ENCODE peak calls at places on chromosomes 3 and 15, in eight cellular contexts. U, V, D, Y, K, M, E and A are unnamed samples.

GRCh38 chr15:38010390-38010789 is 76.0 kb downstream of the TMCO5A start:
- DNase-seq in V (no peak), Y (no peak), M (no peak), D (no peak), E (peak), K (no peak), U (no peak), A (no peak)

GRCh38 chr15:58447244-58448010 is 15.6 kb downstream of the LIPC start:
- DNase-seq in M (peak), D (peak), E (peak), K (no peak), U (no peak), V (no peak), Y (peak), A (peak)

GRCh38 chr3:106183762-106184391 is 315.1 kb upstream of the CBLB start:
- DNase-seq in U (no peak), D (peak), K (no peak), Y (peak), M (peak), V (no peak), E (peak), A (peak)

GRCh38 chr3:177256991-177257390 is 59.7 kb upstream of the TBL1XR1 start:
- DNase-seq in D (peak), K (no peak), U (no peak), E (peak), M (no peak), Y (no peak), V (no peak), A (no peak)

GRCh38 chr15:68218847-68219798 is 10.4 kb downstream of the CLN6 start:
- DNase-seq in Y (no peak), K (no peak), M (no peak), D (no peak), V (no peak), E (no peak), U (no peak), A (no peak)

GRCh38 chr15:32718822-32719716 is 1.3 kb downstream of the GREM1 start:
- DNase-seq in M (peak), D (no peak), Y (no peak), U (peak), K (peak), E (peak), V (no peak), A (no peak)

GRCh38 chr3:60226907-60227306 is 1024.3 kb downstream of the FHIT start:
- DNase-seq in Y (no peak), M (no peak), D (no peak), E (no peak), U (no peak), V (no peak), K (no peak), A (peak)

GRCh38 chr3:3772338-3772737 is 26.9 kb upstream of the LRRN1 start:
- DNase-seq in D (no peak), K (no peak), M (no peak), V (no peak), E (no peak), Y (no peak), U (no peak), A (no peak)

GRCh38 chr15:56272474-56272873 is 28.8 kb upstream of the RFX7 start:
- DNase-seq in M (no peak), D (no peak), E (no peak), U (no peak), V (no peak), Y (no peak), K (no peak), A (no peak)

GRCh38 chr3:30299674-30300423 is 306.6 kb upstream of the TGFBR2 start:
- DNase-seq in M (peak), Y (no peak), V (no peak), K (no peak), E (peak), D (no peak), U (no peak), A (no peak)

GRCh38 chr3:192545346-192545745 is 182.0 kb downstream of the FGF12 start:
- DNase-seq in D (no peak), Y (no peak), K (no peak), V (no peak), U (no peak), M (peak), E (no peak), A (no peak)

GRCh38 chr3:9778102-9778501 is 8.4 kb upstream of the CAMK1 start:
- DNase-seq in M (peak), E (peak), D (peak), K (no peak), U (no peak), V (no peak), Y (peak), A (no peak)

GRCh38 chr3:120622870-120623718 is 27.0 kb downstream of the NDUFB4 start:
- DNase-seq in U (peak), D (peak), V (no peak), K (no peak), E (peak), Y (peak), M (peak), A (peak)
- TF ChIP-seq CTCF in U (no peak), D (peak), V (no peak), K (no peak), E (peak), Y (no peak), M (no peak), A (peak)

DNA sequence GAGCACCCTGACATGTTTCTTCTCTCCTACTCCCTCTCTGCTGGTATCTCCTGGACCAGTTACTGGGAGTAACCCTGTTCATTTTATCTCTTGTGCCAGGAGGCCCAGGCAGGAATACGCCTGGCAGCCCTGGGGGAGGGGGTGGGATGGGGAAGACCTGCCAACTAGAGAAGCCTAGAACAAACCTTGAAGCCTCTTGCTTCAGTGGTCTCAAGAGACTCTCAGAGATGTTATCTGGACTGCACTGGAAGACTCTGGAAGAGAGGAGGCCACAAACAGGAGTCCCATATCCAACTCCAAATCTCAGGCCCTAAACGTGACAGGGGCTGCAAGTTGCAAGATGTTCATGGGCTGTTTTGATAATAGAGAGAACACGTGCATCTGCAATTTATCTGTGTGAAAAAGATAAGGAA is at the start of gene EPB42:
- DNase-seq in U (no peak), Y (no peak), D (no peak), K (no peak), V (no peak), E (no peak), M (no peak), A (no peak)
- H3K4me3 ChIP-seq in U (no peak), Y (no peak), D (no peak), K (no peak), V (no peak), E (no peak), M (no peak), A (no peak)

DNA sequence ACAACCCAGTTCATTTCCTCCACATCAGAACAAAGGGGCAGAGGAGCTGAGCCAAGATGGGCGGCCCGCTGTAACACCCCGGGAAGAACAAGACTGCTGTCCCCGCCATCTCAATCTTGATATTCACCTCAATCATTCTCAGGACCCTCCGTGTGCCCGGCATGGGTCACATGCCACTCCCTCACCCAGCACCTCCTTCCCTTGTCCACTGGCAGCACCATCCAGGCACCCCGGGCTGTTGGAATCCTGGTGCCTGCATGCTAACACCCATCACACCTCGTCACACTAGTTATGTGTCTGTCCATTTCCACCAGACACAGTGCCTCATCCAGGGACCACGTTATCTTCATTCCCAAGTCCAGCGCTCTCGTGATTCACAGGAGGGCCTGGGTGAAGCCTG is 16.7 kb downstream of the MEGF11 start:
- DNase-seq in V (no peak), D (no peak), E (no peak), K (no peak), Y (no peak), M (no peak), U (no peak), A (no peak)
- TF ChIP-seq CTCF in V (no peak), D (no peak), E (no peak), K (no peak), Y (no peak), M (no peak), U (no peak), A (no peak)

DNA sequence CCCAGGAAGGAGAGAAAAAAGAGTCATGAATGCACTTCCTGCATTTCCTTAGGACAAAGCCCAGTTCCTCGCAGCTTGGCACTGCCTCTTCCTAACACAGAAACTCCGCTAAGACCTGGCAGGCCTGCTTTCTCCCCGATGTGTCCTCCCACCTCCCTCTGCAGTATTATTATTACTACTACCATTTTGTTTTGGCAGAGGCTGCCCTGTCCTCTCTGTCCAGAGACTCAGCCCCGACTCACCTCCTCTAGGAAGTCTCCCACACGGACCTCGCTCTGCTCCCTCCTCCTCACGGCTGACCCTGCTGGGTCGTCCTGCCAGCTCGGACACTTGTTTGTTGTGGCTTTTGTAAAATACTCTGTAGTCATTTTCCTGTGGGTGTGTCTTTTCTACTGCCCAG is 107.2 kb upstream of the HACD2 start:
- DNase-seq in D (no peak), U (no peak), K (no peak), V (no peak), E (no peak), M (no peak), Y (no peak), A (no peak)
- H3K4me3 ChIP-seq in D (no peak), U (no peak), K (no peak), V (no peak), E (no peak), M (no peak), Y (no peak), A (no peak)

GRCh38 chr3:136078421-136079364 is 113.2 kb downstream of the PPP2R3A start:
- DNase-seq in U (no peak), V (no peak), M (peak), D (peak), Y (no peak), E (peak), K (no peak), A (peak)
- TF ChIP-seq CTCF in U (peak), V (no peak), M (peak), D (peak), Y (peak), E (peak), K (peak), A (peak)

GRCh38 chr3:184560992-184561328 is 625 bp upstream of the EPHB3 start:
- DNase-seq in U (no peak), Y (no peak), E (no peak), M (no peak), D (no peak), K (no peak), V (no peak), A (no peak)
- H3K4me3 ChIP-seq in U (peak), Y (peak), E (no peak), M (peak), D (peak), K (no peak), V (peak), A (no peak)

DNA sequence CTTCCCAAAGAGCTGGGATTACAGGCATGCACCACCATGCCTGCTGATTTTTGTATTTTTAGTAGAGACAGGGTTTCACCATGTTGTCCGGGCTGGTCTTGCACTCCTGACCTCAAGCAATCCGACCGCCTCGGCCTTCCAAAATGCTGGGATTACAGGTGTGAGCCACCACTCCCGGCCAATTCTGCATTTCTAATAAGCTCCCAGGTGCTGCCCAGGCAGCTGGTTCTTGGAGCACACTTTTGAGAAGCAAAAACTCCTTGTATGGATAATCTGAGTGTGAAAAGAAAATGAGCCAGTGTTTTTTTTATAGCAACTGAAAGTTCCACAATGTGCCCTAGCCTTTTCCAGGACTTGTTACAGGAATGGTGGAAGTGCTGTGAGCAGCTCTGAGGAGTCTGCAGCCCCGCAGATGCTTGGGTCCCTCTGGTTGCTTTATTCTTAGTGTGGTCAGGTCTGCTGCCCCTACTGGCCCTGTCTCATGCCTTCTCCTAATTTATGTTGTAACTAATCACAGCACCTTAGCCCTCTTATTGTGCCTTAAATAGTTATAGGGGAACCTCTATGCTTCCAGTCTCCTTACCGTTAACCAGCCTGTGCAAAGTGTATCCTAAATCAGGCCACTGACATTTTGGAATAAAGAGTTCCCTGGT is 13.5 kb upstream of the KCNAB1 start:
- DNase-seq in D (no peak), V (no peak), Y (no peak), M (no peak), K (peak), E (peak), U (no peak), A (no peak)
- TF ChIP-seq CTCF in D (no peak), V (no peak), Y (no peak), M (peak), K (peak), E (peak), U (no peak), A (no peak)

DNA sequence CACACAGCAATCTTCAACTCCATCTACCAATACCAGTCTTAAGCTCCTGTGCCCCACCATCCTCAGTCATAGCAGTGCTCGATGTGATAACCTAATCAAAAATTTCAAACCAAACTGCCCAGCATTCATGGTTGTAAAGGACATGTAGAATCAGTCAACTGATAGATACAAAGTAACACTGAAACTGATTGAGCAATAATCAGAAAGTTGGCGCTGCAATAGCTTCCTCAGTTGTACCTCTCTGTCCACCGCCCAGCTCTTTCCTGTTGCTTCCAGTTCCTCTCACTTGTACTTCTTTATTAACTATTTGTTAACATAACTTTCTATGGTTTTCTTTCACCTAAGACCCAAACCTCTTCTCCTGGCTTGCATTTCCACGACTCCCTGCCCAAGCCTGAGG is 745.7 kb downstream of the PDCD6IP start:
- DNase-seq in E (no peak), M (no peak), U (no peak), V (no peak), K (no peak), Y (no peak), D (no peak), A (no peak)
- H3K4me3 ChIP-seq in E (no peak), M (no peak), U (no peak), V (no peak), K (no peak), Y (no peak), D (no peak), A (no peak)

DNA sequence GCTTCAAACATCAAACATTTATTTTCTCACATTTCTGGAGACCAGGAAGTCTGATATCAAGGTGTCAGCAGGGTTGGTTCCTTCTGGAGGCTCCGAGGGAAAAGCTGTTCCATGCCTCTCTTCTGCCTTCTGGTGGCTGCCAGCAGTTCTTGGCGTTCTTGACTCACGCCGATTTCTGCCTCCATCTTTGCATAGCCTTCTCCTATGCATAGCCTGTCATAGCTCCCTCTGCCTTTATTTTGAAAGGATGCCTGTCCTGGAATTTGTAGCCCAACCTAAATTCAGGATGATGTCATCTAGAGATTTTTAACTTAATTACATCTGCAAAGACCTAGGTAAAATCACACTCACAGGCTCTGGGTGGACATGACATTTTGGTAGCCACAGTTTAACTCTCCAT is 70.4 kb downstream of the RGMA start:
- DNase-seq in M (no peak), K (no peak), U (no peak), E (peak), V (no peak), Y (no peak), D (peak), A (no peak)
- TF ChIP-seq CTCF in M (peak), K (peak), U (no peak), E (peak), V (peak), Y (peak), D (peak), A (no peak)

GRCh38 chr3:188133219-188133618 is 20.7 kb upstream of the LPP start:
- DNase-seq in K (no peak), Y (no peak), D (peak), U (no peak), M (peak), E (peak), V (no peak), A (no peak)
- H3K4me3 ChIP-seq in K (no peak), Y (no peak), D (no peak), U (no peak), M (no peak), E (no peak), V (no peak), A (no peak)